ENCODE peak calls at places on chromosomes 7 and 10, in ten cellular contexts. M, B, V, P, Q, W, J, F, K and Y are unnamed samples.

GRCh38 chr10:20891338-20891714 is 5.8 kb downstream of the NEBL start:
- DNase-seq in M (no peak), B (peak; percentile 56), V (no peak), P (no peak), Q (no peak), W (no peak), J (no peak), F (no peak), K (no peak), Y (no peak)

GRCh38 chr10:71191019-71191418 is 21.4 kb upstream of the UNC5B start:
- DNase-seq in M (no peak), B (no peak), V (no peak), P (no peak), Q (no peak), W (no peak), J (no peak), F (no peak), K (no peak), Y (no peak)

GRCh38 chr7:114922652-114923402 is 933 bp downstream of the MDFIC start:
- DNase-seq in M (peak; percentile 53), B (peak; percentile 82), V (no peak), P (peak; percentile 72), Q (peak; percentile 24), W (peak; percentile 43), J (no peak), F (peak; percentile 43), K (peak; percentile 60), Y (peak; percentile 56)

GRCh38 chr7:102891693-102892261 is 21.0 kb upstream of the LRRC17 start:
- DNase-seq in M (no peak), B (peak; percentile 94), V (no peak), P (no peak), Q (no peak), W (peak; percentile 60), J (peak; percentile 59), F (no peak), K (peak; percentile 45), Y (no peak)

GRCh38 chr7:121499526-121500123 is 103.5 kb upstream of the FAM3C start:
- DNase-seq in M (no peak), B (no peak), V (no peak), P (no peak), Q (no peak), W (no peak), J (no peak), F (peak; percentile 29), K (no peak), Y (no peak)

GRCh38 chr7:123876557-123877256 is 31.7 kb downstream of the HYAL4 start:
- DNase-seq in M (no peak), B (no peak), V (peak; percentile 25), P (no peak), Q (no peak), W (no peak), J (no peak), F (no peak), K (no peak), Y (no peak)

GRCh38 chr10:88851706-88852105 is at the start of gene ANKRD22:
- DNase-seq in M (peak; percentile 90), B (peak; percentile 50), V (no peak), P (no peak), Q (peak; percentile 82), W (peak; percentile 96), J (no peak), F (no peak), K (no peak), Y (no peak)

GRCh38 chr7:93146465-93147127 is 1.6 kb downstream of the SAMD9L start:
- DNase-seq in M (no peak), B (no peak), V (no peak), P (peak; percentile 29), Q (no peak), W (peak; percentile 65), J (no peak), F (no peak), K (no peak), Y (no peak)

GRCh38 chr7:1693419-1693990 is 23.4 kb downstream of the ELFN1 start:
- DNase-seq in M (no peak), B (no peak), V (no peak), P (no peak), Q (no peak), W (no peak), J (no peak), F (no peak), K (peak; percentile 32), Y (no peak)

GRCh38 chr7:84191261-84191660 is 3.3 kb downstream of the SEMA3A start:
- DNase-seq in M (no peak), B (peak; percentile 22), V (no peak), P (no peak), Q (no peak), W (no peak), J (no peak), F (no peak), K (no peak), Y (no peak)

GRCh38 chr7:517848-518629 is 1.6 kb downstream of the PDGFA start:
- DNase-seq in M (peak; percentile 72), B (peak; percentile 67), V (no peak), P (peak; percentile 10), Q (no peak), W (no peak), J (no peak), F (peak; percentile 31), K (peak; percentile 85), Y (no peak)